ENCODE peak calls at places on chromosome 18, in six cellular contexts. J, P, L, G, E and R are unnamed samples.

GRCh38 chr18:49052891-49053644 is 102.3 kb upstream of the SMAD7 start:
- DNase-seq in P (peak), E (peak), L (no peak), J (no peak), G (no peak), R (peak)

GRCh38 chr18:506801-507200 is 6.3 kb upstream of the COLEC12 start:
- DNase-seq in J (no peak), P (no peak), G (no peak), E (no peak), L (no peak), R (no peak)

GRCh38 chr18:2406544-2406943 is 164.8 kb downstream of the METTL4 start:
- DNase-seq in E (no peak), P (peak), G (no peak), J (no peak), L (no peak), R (no peak)

GRCh38 chr18:37438417-37439180 is 127.0 kb downstream of the CELF4 start:
- DNase-seq in G (no peak), P (no peak), L (no peak), E (no peak), J (no peak), R (no peak)

GRCh38 chr18:14999085-14999975 is 251.4 kb downstream of the ANKRD30B start:
- DNase-seq in P (no peak), E (no peak), L (no peak), J (no peak), G (no peak), R (no peak)

GRCh38 chr18:37987901-37988300 is 422.3 kb upstream of the CELF4 start:
- DNase-seq in L (no peak), P (no peak), J (no peak), E (no peak), G (no peak), R (no peak)

GRCh38 chr18:7722955-7723354 is 155.8 kb downstream of the PTPRM start:
- DNase-seq in E (no peak), L (no peak), P (no peak), J (no peak), G (no peak), R (no peak)

GRCh38 chr18:22176622-22177495 is 7.5 kb downstream of the GATA6 start:
- DNase-seq in L (no peak), G (no peak), E (no peak), J (no peak), P (no peak), R (no peak)

GRCh38 chr18:24763765-24764548 is 303.5 kb downstream of the HRH4 start:
- DNase-seq in G (no peak), E (no peak), J (peak), L (no peak), P (no peak), R (no peak)

GRCh38 chr18:63119647-63120046 is 199.9 kb downstream of the BCL2 start:
- DNase-seq in J (no peak), E (no peak), L (no peak), P (peak), G (no peak), R (peak)

GRCh38 chr18:35789543-35789942 is 182.9 kb upstream of the RMP24 start:
- DNase-seq in P (no peak), J (no peak), G (no peak), E (no peak), L (no peak), R (no peak)

GRCh38 chr18:77899972-77900754 is 650.5 kb downstream of the GALR1 start:
- DNase-seq in P (no peak), E (peak), L (peak), J (peak), G (peak), R (peak)

GRCh38 chr18:59915606-59916005 is 15.8 kb downstream of the PMAIP1 start:
- DNase-seq in E (no peak), P (no peak), G (no peak), J (no peak), L (no peak), R (no peak)